ENCODE peak calls at places on chromosomes 6 and 20, in six cellular contexts. One of them, this sample, is unnamed.
A peak's percentile ranks its signal among the peaks of the same experiment; 100 is the strongest.

GRCh38 chr6:21171801-21172200 is 421.8 kb upstream of the SOX4 start:
- DNase-seq in NCI-H460: no peak
- DNase-seq in NCI-H69: no peak
- DNase-seq in GM23248: no peak
- DNase-seq in lower leg skin: no peak
- DNase-seq in HFF-Myc: no peak
- DNase-seq in this sample: no peak

GRCh38 chr20:59682603-59683002 is 78.3 kb downstream of the PHACTR3 start:
- DNase-seq in GM23248: no peak
- DNase-seq in NCI-H460: no peak
- DNase-seq in HFF-Myc: no peak
- DNase-seq in lower leg skin: peak; percentile 63
- DNase-seq in NCI-H69: no peak
- DNase-seq in this sample: no peak

GRCh38 chr6:145643760-145644159 is 91.6 kb downstream of the EPM2A start:
- DNase-seq in GM23248: peak; percentile 14
- DNase-seq in lower leg skin: no peak
- DNase-seq in NCI-H69: no peak
- DNase-seq in HFF-Myc: no peak
- DNase-seq in NCI-H460: no peak
- DNase-seq in this sample: peak; percentile 29

GRCh38 chr6:108171291-108171917 is 5.6 kb downstream of the NR2E1 start:
- DNase-seq in lower leg skin: no peak
- DNase-seq in HFF-Myc: no peak
- DNase-seq in GM23248: no peak
- DNase-seq in NCI-H69: no peak
- DNase-seq in NCI-H460: no peak
- DNase-seq in this sample: no peak

GRCh38 chr6:56628105-56628504 is 14.6 kb downstream of the DST start:
- DNase-seq in lower leg skin: no peak
- DNase-seq in NCI-H460: no peak
- DNase-seq in GM23248: no peak
- DNase-seq in NCI-H69: no peak
- DNase-seq in HFF-Myc: no peak
- DNase-seq in this sample: no peak

GRCh38 chr6:13924146-13924948 is 405 bp upstream of the RNF182 start:
- DNase-seq in lower leg skin: no peak
- DNase-seq in GM23248: peak; percentile 84
- DNase-seq in NCI-H69: peak; percentile 99
- DNase-seq in NCI-H460: no peak
- DNase-seq in HFF-Myc: no peak
- DNase-seq in this sample: peak; percentile 38

GRCh38 chr20:46354207-46354555 is 45.9 kb upstream of the CDH22 start:
- DNase-seq in HFF-Myc: no peak
- DNase-seq in NCI-H460: no peak
- DNase-seq in lower leg skin: no peak
- DNase-seq in GM23248: no peak
- DNase-seq in NCI-H69: no peak
- DNase-seq in this sample: no peak

GRCh38 chr6:44064089-44064947 is 62.9 kb downstream of the MRPL14 start:
- DNase-seq in NCI-H69: no peak
- DNase-seq in GM23248: peak; percentile 97
- DNase-seq in HFF-Myc: peak; percentile 72
- DNase-seq in NCI-H460: no peak
- DNase-seq in lower leg skin: no peak
- DNase-seq in this sample: peak; percentile 98

GRCh38 chr6:18585032-18585573 is 198.0 kb downstream of the RNF144B start:
- DNase-seq in NCI-H69: peak; percentile 87
- DNase-seq in NCI-H460: peak; percentile 26
- DNase-seq in lower leg skin: no peak
- DNase-seq in GM23248: peak; percentile 90
- DNase-seq in HFF-Myc: peak; percentile 51
- DNase-seq in this sample: peak; percentile 61

This sample was measured in fibroblast of the aortic adventitia.